ENCODE peak calls at places on chromosomes 4 and X, in five cellular contexts. N is NB4, H is WTC11, W is K562, Q is HCT116. Y is an unnamed sample.
A peak's percentile ranks its signal among the peaks of the same experiment; 100 is the strongest.

GRCh38 chrX:3609800-3610199 is 103.6 kb downstream of the PRKX start:
- DNase-seq in N (no peak), H (no peak), W (no peak), Q (no peak), Y (no peak)

GRCh38 chrX:100208076-100208475 is 202.0 kb downstream of the PCDH19 start:
- DNase-seq in N (no peak), H (no peak), W (no peak), Q (no peak), Y (no peak)

GRCh38 chr4:109207060-109207459 is 95.4 kb downstream of the COL25A1 start:
- DNase-seq in N (no peak), H (no peak), W (peak; percentile 13), Q (no peak), Y (peak; percentile 0)

GRCh38 chrX:153662266-153662665 is 11.3 kb downstream of the PNCK start:
- DNase-seq in N (peak; percentile 61), H (peak; percentile 75), W (no peak), Q (peak; percentile 51), Y (peak; percentile 27)

GRCh38 chrX:49133759-49134158 is 10.2 kb upstream of the GPKOW start:
- DNase-seq in N (no peak), H (no peak), W (no peak), Q (no peak), Y (no peak)

GRCh38 chr4:7052923-7053715 is 9.9 kb downstream of the TADA2B start:
- DNase-seq in N (peak; percentile 66), H (no peak), W (no peak), Q (no peak), Y (no peak)

GRCh38 chrX:28752330-28752729 is 165.1 kb downstream of the IL1RAPL1 start:
- DNase-seq in N (no peak), H (no peak), W (no peak), Q (no peak), Y (no peak)

GRCh38 chr4:91729851-91730250 is 573.9 kb upstream of the GRID2 start:
- DNase-seq in N (no peak), H (no peak), W (no peak), Q (no peak), Y (no peak)

GRCh38 chr4:152479428-152480026 is 56.4 kb downstream of the FBXW7 start:
- DNase-seq in N (no peak), H (no peak), W (no peak), Q (no peak), Y (no peak)
- TF ChIP-seq MAX in N (no peak), H (no peak), W (no peak), Q (no peak), Y (no peak)

GRCh38 chr4:84378983-84379382 is 120.1 kb downstream of the NKX6-1 start:
- DNase-seq in N (no peak), H (no peak), W (no peak), Q (no peak), Y (no peak)

GRCh38 chr4:84381759-84382158 is 117.3 kb downstream of the NKX6-1 start:
- DNase-seq in N (peak; percentile 35), H (no peak), W (no peak), Q (no peak), Y (no peak)

GRCh38 chr4:84384801-84385582 is 114.1 kb downstream of the NKX6-1 start:
- DNase-seq in N (no peak), H (no peak), W (no peak), Q (no peak), Y (no peak)

GRCh38 chr4:84378277-84378838 is 120.7 kb downstream of the NKX6-1 start:
- DNase-seq in N (no peak), H (no peak), W (no peak), Q (no peak), Y (no peak)

DNA sequence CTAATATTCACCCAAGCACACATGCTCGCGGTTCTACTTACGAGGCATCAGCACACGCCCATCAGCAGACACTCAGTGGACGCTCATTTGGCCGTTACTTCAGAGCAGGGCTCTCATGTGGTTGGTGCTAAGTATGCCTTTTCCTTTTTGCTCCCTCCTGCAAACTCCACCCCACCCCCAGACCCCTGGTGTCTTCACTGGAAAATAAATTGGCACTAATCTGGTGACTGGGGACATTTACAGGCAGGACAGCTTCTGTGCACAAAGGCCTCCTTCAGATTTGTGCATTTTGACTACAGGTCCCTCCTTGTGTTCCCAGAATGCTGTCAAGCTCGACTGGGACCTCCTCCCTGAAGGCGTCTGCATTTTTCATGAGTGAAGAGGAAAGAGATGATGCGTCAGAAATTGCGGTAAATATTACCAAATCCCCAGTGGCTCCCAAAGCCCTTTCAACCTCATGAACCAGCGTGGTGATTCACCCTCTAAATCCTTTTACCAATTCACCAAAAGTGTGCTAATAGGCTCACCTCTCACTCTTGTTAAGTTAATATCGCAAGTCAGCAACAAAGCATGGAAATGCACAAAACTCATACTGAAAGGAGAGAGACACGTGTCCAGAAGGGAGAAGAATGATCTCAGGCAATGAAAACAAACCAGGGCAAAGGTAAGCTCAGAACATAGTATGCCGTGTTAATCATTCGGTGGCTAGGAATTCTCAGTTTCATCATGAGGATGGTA is 119.0 kb downstream of the NKX6-1 start:
- DNase-seq in N (peak; percentile 77), H (no peak), W (no peak), Q (no peak), Y (no peak)
- TF ChIP-seq MAX in N (no peak), H (no peak), W (no peak), Q (no peak), Y (no peak)

DNA sequence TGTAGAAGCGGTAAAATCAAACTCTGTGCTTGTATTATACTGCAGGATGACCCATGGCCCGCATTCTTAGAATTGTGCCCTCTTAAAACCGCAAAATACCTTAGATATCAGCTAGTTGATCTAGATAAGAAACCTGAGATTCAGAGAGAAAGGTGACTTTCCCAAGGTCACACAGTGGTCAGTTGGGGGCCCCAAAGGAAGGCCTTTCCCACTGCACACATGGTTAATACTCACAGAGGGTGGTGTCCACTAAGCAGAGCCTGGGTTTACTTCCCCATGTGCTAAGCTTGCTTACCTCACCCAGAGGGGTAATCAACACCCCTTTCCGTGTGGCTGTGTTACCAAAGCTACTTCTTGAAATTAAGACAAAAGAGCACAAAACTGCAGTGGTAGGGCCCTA is 66.3 kb downstream of the RBM47 start:
- DNase-seq in N (peak; percentile 77), H (no peak), W (no peak), Q (peak; percentile 46), Y (no peak)
- TF ChIP-seq MAX in N (peak; percentile 35), H (no peak), W (no peak), Q (peak; percentile 34), Y (no peak)

GRCh38 chr4:148441986-148442829 is at the start of gene NR3C2:
- DNase-seq in N (peak; percentile 89), H (peak; percentile 98), W (peak; percentile 99), Q (peak; percentile 95), Y (peak; percentile 99)
- TF ChIP-seq MAX in N (peak; percentile 67), H (peak; percentile 15), W (no peak), Q (peak; percentile 73), Y (no peak)

DNA sequence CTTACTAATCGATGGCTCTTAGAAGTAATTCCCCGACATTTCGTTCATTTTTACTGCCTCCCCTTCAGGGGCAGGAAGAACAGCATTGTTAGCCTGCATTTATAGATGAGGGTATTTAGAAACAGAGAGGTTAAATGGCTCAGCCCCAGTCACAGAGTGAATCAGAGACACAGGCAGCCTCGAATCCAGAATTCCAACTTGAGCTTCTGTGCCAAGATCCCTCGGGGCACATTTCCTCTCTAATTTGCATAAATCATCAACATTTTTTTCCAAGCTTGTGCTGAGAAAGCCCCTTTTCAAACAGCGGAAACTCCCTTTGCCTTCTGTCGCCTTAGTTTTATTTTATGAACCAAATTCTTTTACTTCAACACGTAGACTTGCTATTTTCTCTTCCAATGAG is 91.3 kb upstream of the BCOR start:
- DNase-seq in N (no peak), H (no peak), W (no peak), Q (no peak), Y (no peak)
- TF ChIP-seq MAX in N (no peak), H (no peak), W (no peak), Q (no peak), Y (no peak)

Y was measured in SK-N-SH.